ENCODE peak calls at places on chromosome 17, in four cellular contexts. N is foreskin fibroblast; D is SJSA1; P is CD4-positive, CD25-positive, alpha-beta regulatory T cell. Y is an unnamed sample.

GRCh38 chr17:31842416-31843381 is 16.3 kb downstream of the COPRS start:
- DNase-seq in P (peak), D (peak), N (peak), Y (peak)

GRCh38 chr17:72732893-72733618 is 359.4 kb downstream of the SLC39A11 start:
- DNase-seq in P (no peak), N (no peak), D (no peak), Y (no peak)

GRCh38 chr17:72471296-72471695 is 350.5 kb downstream of the SOX9 start:
- DNase-seq in P (no peak), N (no peak), D (no peak), Y (no peak)

GRCh38 chr17:71970312-71970711 is 150.5 kb upstream of the SOX9 start:
- DNase-seq in D (no peak), P (no peak), N (peak), Y (no peak)

GRCh38 chr17:54992797-54993639 is 24.5 kb downstream of the STXBP4 start:
- DNase-seq in N (peak), D (peak), P (no peak), Y (peak)

GRCh38 chr17:83080641-83081560 is 1.5 kb downstream of the METRNL start:
- DNase-seq in D (peak), P (peak), N (no peak), Y (no peak)

GRCh38 chr17:81517339-81518112 is 4.9 kb upstream of the ACTG1 start:
- DNase-seq in D (no peak), N (no peak), P (no peak), Y (no peak)

GRCh38 chr17:50663812-50664374 is 29.2 kb downstream of the ABCC3 start:
- DNase-seq in P (no peak), D (no peak), N (no peak), Y (no peak)

GRCh38 chr17:44376124-44376523 is 12.5 kb upstream of the FAM171A2 start:
- DNase-seq in D (no peak), P (no peak), N (no peak), Y (no peak)

GRCh38 chr17:32019228-32019627 is 12.0 kb downstream of the LRRC37B start:
- DNase-seq in P (no peak), D (no peak), N (no peak), Y (no peak)

GRCh38 chr17:74532115-74532514 is 840 bp upstream of the CD300LB start:
- DNase-seq in D (no peak), P (no peak), N (no peak), Y (peak)

GRCh38 chr17:1977583-1978395 is 47.3 kb downstream of the RTN4RL1 start:
- DNase-seq in P (no peak), N (no peak), D (no peak), Y (no peak)

GRCh38 chr17:2691069-2691871 is 20.3 kb downstream of the CLUH start:
- DNase-seq in N (no peak), P (no peak), D (no peak), Y (no peak)

GRCh38 chr17:69492410-69493071 is 78.0 kb downstream of the MAP2K6 start:
- DNase-seq in P (no peak), N (peak), D (peak), Y (no peak)

GRCh38 chr17:74514632-74515035 is 16.6 kb downstream of the CD300LB start:
- DNase-seq in P (peak), D (peak), N (no peak), Y (no peak)

GRCh38 chr17:1058423-1059130 is 61.6 kb downstream of the TIMM22 start:
- DNase-seq in D (peak), P (no peak), N (peak), Y (peak)

GRCh38 chr17:12985431-12986285 is 32.2 kb downstream of the ELAC2 start:
- DNase-seq in N (peak), D (no peak), P (no peak), Y (no peak)

GRCh38 chr17:78544876-78545755 is 32.1 kb downstream of the DNAH17 start:
- DNase-seq in N (no peak), P (no peak), D (no peak), Y (no peak)

GRCh38 chr17:4941027-4941610 is 1.1 kb downstream of the RNF167 start:
- DNase-seq in N (no peak), D (no peak), P (no peak), Y (no peak)

GRCh38 chr17:48996696-48997102 is 486 bp upstream of the IGF2BP1 start:
- DNase-seq in N (no peak), D (no peak), P (no peak), Y (no peak)

GRCh38 chr17:28334176-28334575 is 1.1 kb downstream of the IFT20 start:
- DNase-seq in P (no peak), N (no peak), D (no peak), Y (no peak)

GRCh38 chr17:64209356-64209941 is 53.6 kb downstream of the TEX2 start:
- DNase-seq in P (no peak), D (no peak), N (no peak), Y (no peak)
- H3K4me3 ChIP-seq in P (no peak), D (no peak), N (no peak), Y (no peak)

DNA sequence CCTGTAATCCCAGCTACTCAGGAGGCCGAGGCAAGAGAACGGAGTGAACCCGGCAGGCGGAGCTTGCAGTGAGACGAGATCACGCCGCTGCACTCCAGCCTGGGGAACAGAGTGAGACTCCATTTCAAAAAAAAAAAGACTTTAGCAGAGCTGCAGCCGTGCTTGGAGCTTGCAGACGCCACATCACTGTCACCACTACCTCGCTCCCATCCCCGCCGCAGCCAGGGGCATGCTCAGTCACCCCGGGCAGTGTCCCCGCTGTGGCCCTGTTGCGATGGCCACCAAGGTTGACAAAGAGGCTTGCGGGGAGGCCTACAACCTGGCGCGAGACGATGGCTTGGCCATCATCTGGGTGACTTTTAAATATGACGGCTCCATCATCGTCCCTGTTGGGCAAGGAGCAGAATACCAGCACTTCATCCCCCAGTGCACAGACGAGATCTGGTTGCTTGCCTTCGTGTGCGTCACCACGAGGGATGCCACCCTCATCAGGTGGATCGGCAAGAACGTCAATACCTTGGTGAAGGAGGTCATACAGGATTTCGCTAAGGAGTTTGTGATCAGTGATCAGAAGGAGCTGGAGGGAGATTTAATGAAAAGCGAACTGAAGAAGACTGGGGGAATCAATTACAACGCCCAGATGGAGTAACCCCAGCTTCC is 118.1 kb downstream of the TNFRSF13B start:
- DNase-seq in N (no peak), P (no peak), D (no peak), Y (no peak)
- H3K4me3 ChIP-seq in N (no peak), P (no peak), D (no peak), Y (no peak)

DNA sequence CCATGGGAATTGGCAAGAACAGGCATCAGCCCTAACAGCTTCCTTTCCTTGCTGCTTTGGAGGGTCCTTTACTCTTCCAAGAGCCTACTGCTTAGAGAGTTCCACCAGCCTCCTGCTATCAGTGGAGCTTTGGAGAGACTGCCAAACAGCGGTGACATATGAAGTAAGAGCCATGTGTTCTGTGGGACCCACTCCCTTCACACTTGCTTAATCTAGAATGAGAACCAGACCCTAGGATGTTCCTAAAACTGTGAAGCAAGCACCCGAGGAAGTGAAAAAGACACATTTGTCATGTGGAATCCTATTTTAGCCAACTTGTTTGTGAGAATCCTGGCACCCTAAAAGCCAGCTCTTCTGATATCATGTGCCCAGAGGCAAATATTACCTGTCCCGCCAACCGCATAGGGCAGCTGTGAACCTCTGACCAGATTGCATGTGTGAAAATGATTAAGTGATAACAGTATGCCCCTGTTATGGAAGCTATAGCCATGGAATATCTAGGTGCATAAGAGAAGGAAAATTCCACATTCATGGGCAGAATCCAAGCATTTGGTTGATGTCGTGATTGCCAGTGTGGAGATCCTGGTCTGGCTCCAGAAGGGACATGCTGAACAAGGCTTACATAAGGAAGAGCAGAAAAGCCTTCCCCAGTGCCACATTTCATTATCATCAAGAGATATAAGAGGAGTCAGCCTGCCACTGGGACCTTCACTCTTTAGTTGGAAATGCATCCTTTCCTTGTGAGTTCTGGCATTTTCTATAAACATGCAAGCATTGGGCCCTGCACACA is 18.7 kb downstream of the RCVRN start:
- DNase-seq in P (no peak), N (no peak), D (no peak), Y (no peak)
- H3K4me3 ChIP-seq in P (no peak), N (no peak), D (no peak), Y (no peak)

DNA sequence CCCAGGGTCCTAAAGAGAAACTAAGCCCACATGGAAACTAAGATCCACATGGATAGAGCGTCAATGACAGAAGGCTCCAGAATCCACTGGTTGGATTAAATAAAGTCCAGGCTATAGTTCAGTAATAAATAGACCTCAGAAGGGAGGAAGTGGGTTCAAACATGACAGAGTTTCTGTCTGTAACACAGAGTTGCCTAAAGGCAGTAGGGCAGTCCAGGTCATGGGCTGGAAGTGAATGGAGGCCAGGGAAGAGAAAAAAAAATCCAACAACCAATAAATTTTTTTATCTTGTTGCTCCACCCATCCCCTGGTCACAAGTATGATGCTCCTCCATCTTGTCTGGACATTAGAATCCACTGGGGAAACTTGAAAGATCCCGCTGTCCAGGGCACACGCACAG is 92.4 kb downstream of the RGS9 start:
- DNase-seq in P (no peak), N (no peak), D (no peak), Y (no peak)
- H3K4me3 ChIP-seq in P (peak), N (no peak), D (no peak), Y (no peak)

GRCh38 chr17:8001976-8002645 is at the start of gene GUCY2D:
- DNase-seq in P (no peak), N (no peak), D (no peak), Y (no peak)
- H3K4me3 ChIP-seq in P (peak), N (no peak), D (no peak), Y (no peak)

Y was measured in Jurkat, Clone E6-1.